ENCODE peak calls at places on chromosomes 6 and 20, in five cellular contexts. U, H, M, L and P are unnamed samples.

GRCh38 chr20:23305098-23305497 is 45.5 kb upstream of the NXT1 start:
- DNase-seq in U (no peak), H (no peak), M (no peak), L (no peak), P (peak)

GRCh38 chr20:3406481-3407425 is 716 bp downstream of the DNAAF9 start:
- DNase-seq in M (peak), U (peak), H (peak), L (peak), P (peak)

GRCh38 chr6:167093406-167093921 is 29.4 kb upstream of the CCR6 start:
- DNase-seq in U (no peak), L (no peak), M (no peak), H (no peak), P (no peak)

GRCh38 chr6:15697895-15698294 is 35.1 kb upstream of the DTNBP1 start:
- DNase-seq in U (no peak), L (no peak), H (no peak), M (no peak), P (no peak)

GRCh38 chr6:111485316-111485715 is 2.3 kb upstream of the REV3L start:
- DNase-seq in H (no peak), M (no peak), L (no peak), U (no peak), P (no peak)

GRCh38 chr6:4021862-4022715 is 56.8 kb downstream of the FAM217A start:
- DNase-seq in U (peak), L (no peak), H (no peak), M (no peak), P (no peak)

GRCh38 chr6:72787521-72788031 is 165.7 kb downstream of the KCNQ5 start:
- DNase-seq in U (no peak), M (no peak), L (no peak), H (no peak), P (no peak)

GRCh38 chr20:34343458-34344255 is 19.4 kb upstream of the ITCH start:
- DNase-seq in H (no peak), U (no peak), M (no peak), L (no peak), P (no peak)

GRCh38 chr6:56525976-56526375 is 116.7 kb downstream of the DST start:
- DNase-seq in M (no peak), L (no peak), U (no peak), H (no peak), P (no peak)

GRCh38 chr6:168088161-168089106 is 9.4 kb upstream of the FRMD1 start:
- DNase-seq in U (peak), H (no peak), M (no peak), L (peak), P (no peak)

GRCh38 chr6:12923644-12924235 is 207.2 kb downstream of the PHACTR1 start:
- DNase-seq in U (no peak), M (no peak), L (no peak), H (no peak), P (no peak)

GRCh38 chr6:34447381-34447780 is 18.5 kb upstream of the PACSIN1 start:
- DNase-seq in U (no peak), L (no peak), H (peak), M (no peak), P (no peak)

GRCh38 chr20:61817061-61817460 is 248.6 kb downstream of the TAF4 start:
- DNase-seq in L (no peak), H (no peak), U (no peak), M (no peak), P (no peak)

GRCh38 chr6:121856296-121856695 is 420.9 kb downstream of the GJA1 start:
- DNase-seq in H (no peak), L (no peak), U (no peak), M (no peak), P (no peak)

GRCh38 chr6:42230320-42231034 is 12.8 kb upstream of the MRPS10 start:
- DNase-seq in U (no peak), L (no peak), M (no peak), H (peak), P (no peak)

GRCh38 chr6:161076211-161076677 is 84.7 kb downstream of the MAP3K4 start:
- DNase-seq in U (no peak), L (no peak), M (no peak), H (no peak), P (no peak)

GRCh38 chr6:76381612-76382011 is 309.1 kb upstream of the IMPG1 start:
- DNase-seq in L (no peak), M (no peak), U (no peak), H (no peak), P (no peak)

GRCh38 chr20:42686057-42686456 is 503.6 kb downstream of the PTPRT start:
- DNase-seq in M (no peak), U (no peak), H (no peak), L (no peak), P (no peak)

GRCh38 chr6:46983007-46983411 is 59.1 kb downstream of the ADGRF1 start:
- DNase-seq in U (no peak), L (no peak), M (no peak), H (no peak), P (no peak)

DNA sequence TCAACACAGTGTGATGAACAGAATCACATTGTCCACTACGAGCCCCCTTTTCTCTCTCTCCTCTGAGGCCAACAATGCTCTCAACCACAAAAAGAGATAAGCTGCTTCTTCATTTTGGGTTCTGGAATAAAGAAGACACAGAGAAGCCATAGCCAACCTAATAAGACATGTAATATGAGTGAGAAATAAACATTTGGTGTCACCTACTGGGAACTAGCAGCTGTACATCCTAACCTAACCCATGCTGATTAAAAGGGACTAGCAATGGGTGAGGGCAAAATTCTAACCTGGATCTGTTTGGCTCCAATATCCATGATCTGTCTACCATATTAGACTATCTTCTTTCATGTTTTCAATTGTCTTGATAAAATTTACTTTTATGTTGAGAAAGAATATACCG is 369.1 kb upstream of the MARCKS start:
- DNase-seq in U (no peak), H (no peak), L (no peak), M (no peak), P (no peak)
- TF ChIP-seq CTCF in U (peak), H (no peak), L (no peak), M (no peak), P (no peak)

GRCh38 chr20:47208534-47209174 is 147.8 kb downstream of the ZMYND8 start:
- DNase-seq in L (no peak), U (no peak), M (no peak), H (no peak), P (no peak)
- TF ChIP-seq POLR2AphosphoS5 in L (no peak), U (peak), M (peak), H (no peak), P (no peak)

GRCh38 chr6:25788305-25788922 is 33.9 kb downstream of the SLC17A4 start:
- DNase-seq in L (peak), U (peak), M (peak), H (peak), P (no peak)
- TF ChIP-seq CTCF in L (peak), U (peak), M (no peak), H (peak), P (peak)

GRCh38 chr6:90295854-90296345 is 743 bp downstream of the BACH2 start:
- DNase-seq in L (peak), U (no peak), M (no peak), H (peak), P (peak)
- TF ChIP-seq POLR2AphosphoS5 in L (peak), U (no peak), M (no peak), H (no peak), P (no peak)

DNA sequence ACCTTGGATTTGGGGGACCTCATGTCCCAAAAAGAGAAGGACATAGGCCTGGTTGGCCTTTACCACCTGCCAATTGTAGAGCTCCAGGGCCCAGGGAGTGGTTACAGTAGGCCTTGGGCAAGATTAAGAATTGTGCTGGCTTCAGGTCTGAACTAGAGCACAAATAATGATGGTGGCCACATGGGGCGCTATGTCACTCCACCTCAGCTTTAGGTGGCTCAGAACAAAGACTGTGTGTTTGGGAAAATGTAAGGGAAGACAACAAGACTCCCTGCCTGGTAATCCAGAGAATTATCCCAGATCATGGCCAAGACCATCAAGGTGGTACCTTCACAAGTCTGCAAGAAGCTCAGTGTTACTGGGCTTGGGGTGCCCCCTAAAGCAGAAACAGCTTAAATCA is 224.9 kb upstream of the OPRM1 start:
- DNase-seq in M (no peak), H (no peak), L (no peak), U (no peak), P (no peak)
- TF ChIP-seq CTCF in M (no peak), H (peak), L (no peak), U (peak), P (no peak)

GRCh38 chr20:38127920-38128528 is 37.0 kb downstream of the TGM2 start:
- DNase-seq in U (no peak), M (no peak), L (no peak), H (no peak), P (peak)
- TF ChIP-seq POLR2AphosphoS5 in U (no peak), M (no peak), L (no peak), H (no peak), P (no peak)

DNA sequence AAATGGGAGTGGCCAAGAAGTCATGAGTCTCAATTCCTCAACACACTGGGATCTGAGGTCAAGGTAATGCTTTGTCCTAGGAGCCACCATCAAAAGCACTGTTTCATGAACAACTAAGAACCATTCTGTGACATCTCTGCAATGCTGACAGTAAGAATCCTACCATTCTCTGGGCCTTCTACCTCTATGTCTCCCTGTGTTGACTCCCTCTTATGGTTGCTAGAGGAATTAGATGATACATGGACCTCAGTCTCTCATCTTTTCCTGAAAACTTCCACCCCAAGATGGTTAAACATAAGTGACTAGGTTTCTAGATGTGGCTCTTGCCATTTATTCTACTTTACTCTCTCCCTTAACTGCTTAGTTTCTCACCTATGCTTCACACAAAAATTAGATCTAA is 9.1 kb downstream of the MTRF1L start:
- DNase-seq in M (no peak), U (peak), H (peak), L (no peak), P (no peak)
- TF ChIP-seq CTCF in M (no peak), U (peak), H (peak), L (no peak), P (no peak)

GRCh38 chr6:36853325-36853724 is 14.1 kb upstream of the CPNE5 start:
- DNase-seq in H (no peak), L (no peak), M (peak), U (no peak), P (no peak)
- TF ChIP-seq POLR2AphosphoS5 in H (no peak), L (peak), M (peak), U (no peak), P (no peak)

GRCh38 chr20:62876826-62877728 is 15.5 kb upstream of the TCFL5 start:
- DNase-seq in U (no peak), M (no peak), H (peak), L (no peak), P (peak)

GRCh38 chr20:62876441-62876825 is 14.8 kb upstream of the TCFL5 start:
- DNase-seq in H (peak), M (no peak), U (no peak), L (no peak), P (no peak)

GRCh38 chr20:62874745-62875344 is 13.2 kb upstream of the TCFL5 start:
- DNase-seq in U (peak), L (no peak), M (no peak), H (peak), P (no peak)

GRCh38 chr20:62873280-62873679 is 11.7 kb upstream of the TCFL5 start:
- DNase-seq in H (no peak), U (no peak), L (no peak), M (no peak), P (no peak)

DNA sequence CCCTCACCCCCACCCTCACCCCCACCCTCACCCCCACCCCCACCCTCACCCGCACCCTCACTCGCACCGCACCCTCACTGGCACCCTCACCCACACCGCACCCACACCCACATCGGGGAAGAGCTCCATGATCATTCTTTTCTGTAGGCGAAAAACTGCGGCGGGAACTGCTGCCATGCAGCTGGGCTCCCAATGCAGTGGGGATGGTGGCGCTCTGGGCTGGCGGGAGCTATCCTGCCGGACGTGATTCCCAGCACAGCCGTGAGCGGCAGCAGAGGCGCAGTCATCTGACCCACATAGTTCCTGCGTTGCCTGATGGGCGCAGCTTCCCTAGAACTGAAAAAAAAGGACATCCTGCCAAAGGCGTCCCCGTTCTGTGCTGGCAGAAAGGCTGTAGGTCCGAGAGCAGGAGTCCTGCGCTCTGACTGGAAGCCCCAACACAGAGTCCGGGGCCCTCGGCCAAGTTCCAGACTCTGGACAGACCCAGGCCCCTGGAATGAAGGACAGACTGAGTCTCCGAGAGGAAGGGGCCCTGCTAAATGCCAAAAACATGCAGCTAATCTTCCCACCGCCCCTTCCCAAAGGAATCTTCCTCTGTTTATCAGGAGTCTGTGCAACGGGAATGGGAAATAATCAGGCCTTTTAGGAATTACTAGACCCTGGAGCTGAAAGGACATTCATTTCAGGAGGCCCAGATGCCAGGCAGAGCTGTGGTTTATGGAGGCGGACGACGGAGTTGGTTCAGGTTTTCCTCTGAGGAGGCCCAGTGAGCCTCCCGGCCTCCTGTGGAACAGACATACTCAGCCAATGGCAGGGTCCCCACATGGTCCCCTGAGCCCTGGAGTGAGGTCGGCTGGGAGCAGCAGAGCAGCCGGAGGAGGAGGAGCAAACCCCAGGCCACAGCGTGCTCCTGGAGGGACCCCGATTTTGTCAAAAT is 14.1 kb upstream of the TCFL5 start:
- DNase-seq in H (peak), L (peak), U (peak), M (peak), P (peak)
- TF ChIP-seq CTCF in H (peak), L (peak), U (peak), M (peak), P (peak)